ENCODE peak calls at places on chromosomes 6 and 20, in nine cellular contexts. U is right lobe of liver, T is uterus, H is Peyer's patch, D is NB4, E is IMR-90, P is esophagus squamous epithelium, C is stomach, O is ovary. Q is an unnamed sample.

GRCh38 chr6:127342296-127342945 is 988 bp downstream of the ECHDC1 start:
- DNase-seq in O (no peak), T (no peak), H (no peak), E (peak), U (no peak), C (no peak), P (no peak), D (peak), Q (no peak)

GRCh38 chr6:38239719-38240451 is 399.8 kb downstream of the BTBD9 start:
- DNase-seq in C (no peak), E (peak), H (no peak), U (no peak), T (no peak), D (no peak), P (no peak), O (no peak), Q (no peak)

GRCh38 chr6:163159689-163160088 is 254.8 kb upstream of the QKI start:
- DNase-seq in E (no peak), U (no peak), C (no peak), O (no peak), H (no peak), T (no peak), P (no peak), D (no peak), Q (no peak)

GRCh38 chr6:88376759-88377387 is 210.7 kb upstream of the CNR1 start:
- DNase-seq in C (no peak), E (peak), O (no peak), H (no peak), P (no peak), D (no peak), U (no peak), T (no peak), Q (no peak)

GRCh38 chr6:160297310-160297709 is 38.7 kb upstream of the SLC22A2 start:
- DNase-seq in T (no peak), E (no peak), U (peak), P (no peak), O (no peak), D (no peak), H (no peak), C (no peak), Q (no peak)

GRCh38 chr20:33444797-33445560 is 1.4 kb upstream of the SNTA1 start:
- DNase-seq in U (no peak), T (no peak), D (peak), O (no peak), C (peak), P (no peak), H (peak), E (no peak), Q (peak)

GRCh38 chr6:161227004-161227950 is 46.6 kb downstream of the AGPAT4 start:
- DNase-seq in E (peak), P (no peak), D (no peak), U (no peak), H (no peak), O (no peak), C (no peak), T (no peak), Q (no peak)

GRCh38 chr20:33609504-33609903 is 52.6 kb upstream of the C20orf144 start:
- DNase-seq in E (no peak), O (no peak), P (no peak), T (no peak), U (no peak), C (no peak), H (no peak), D (no peak), Q (no peak)

DNA sequence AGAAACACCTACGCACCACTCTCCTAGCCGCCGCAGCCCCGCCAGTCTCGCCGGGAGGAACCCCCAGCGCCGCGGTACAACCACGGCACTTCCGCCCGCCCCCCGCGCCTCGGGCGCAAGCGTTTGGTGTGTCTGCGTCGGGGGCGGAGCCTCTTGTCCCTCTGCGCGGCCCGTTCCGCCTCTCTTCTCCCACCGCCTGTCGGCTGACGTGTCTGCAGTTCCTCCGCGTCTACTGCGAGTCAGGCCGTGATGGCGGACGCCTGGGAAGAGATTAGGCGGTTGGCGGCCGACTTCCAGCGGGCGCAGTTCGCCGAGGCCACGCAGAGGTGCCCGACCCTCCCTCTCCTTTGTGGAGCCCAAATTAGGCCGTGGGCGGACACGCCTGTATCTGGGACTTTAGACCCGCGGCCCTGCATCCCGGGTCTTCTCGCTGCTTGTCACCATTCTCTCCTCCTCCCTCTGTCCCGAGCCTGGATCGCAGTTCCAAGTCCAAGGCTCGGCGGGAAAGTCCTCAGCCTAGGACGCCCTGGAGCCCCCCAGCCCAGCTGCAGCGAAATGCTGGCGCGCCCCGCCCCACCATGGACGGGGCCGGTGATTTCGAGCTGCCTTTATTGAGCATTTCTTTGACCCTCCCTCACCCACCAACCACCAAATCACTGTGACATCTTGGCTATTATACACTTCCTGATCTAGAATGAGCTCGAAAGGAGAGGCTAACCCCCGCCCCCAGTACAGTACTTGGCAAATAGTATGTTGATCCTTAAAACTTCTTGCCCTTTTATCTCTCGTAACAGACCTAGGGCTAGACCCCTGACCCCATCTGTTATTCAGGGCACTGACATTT is at the start of gene UFL1:
- DNase-seq in C (peak), T (peak), U (peak), P (peak), H (peak), O (peak), E (peak), D (peak), Q (peak)
- TF ChIP-seq CTCF in C (no peak), T (no peak), U (no peak), P (no peak), H (no peak), O (peak), E (no peak), D (no peak), Q (peak)

GRCh38 chr6:4447646-4448315 is 312.4 kb upstream of the ECI2 start:
- DNase-seq in U (no peak), O (no peak), P (no peak), C (no peak), H (no peak), T (no peak), D (no peak), E (peak), Q (no peak)

GRCh38 chr6:4446982-4447381 is 311.6 kb upstream of the ECI2 start:
- DNase-seq in H (no peak), C (no peak), E (peak), U (no peak), D (peak), P (no peak), O (no peak), T (no peak), Q (no peak)

GRCh38 chr6:4435981-4436445 is 300.6 kb upstream of the ECI2 start:
- DNase-seq in C (no peak), P (no peak), T (no peak), E (no peak), H (no peak), D (no peak), O (no peak), U (no peak), Q (no peak)

GRCh38 chr6:4441981-4442434 is 306.6 kb upstream of the ECI2 start:
- DNase-seq in C (no peak), T (no peak), E (peak), P (no peak), D (no peak), O (no peak), U (no peak), H (no peak), Q (no peak)
- TF ChIP-seq POLR2A in C (no peak), T (no peak), E (no peak), P (no peak), D (no peak), O (no peak), U (no peak), H (no peak), Q (no peak)

GRCh38 chr20:59242714-59243626 is 57.4 kb upstream of the EDN3 start:
- DNase-seq in C (no peak), D (peak), U (no peak), P (no peak), E (no peak), T (no peak), H (no peak), O (no peak), Q (no peak)

GRCh38 chr20:59235226-59235625 is 65.2 kb upstream of the EDN3 start:
- DNase-seq in D (no peak), E (no peak), O (no peak), C (no peak), H (no peak), U (no peak), T (no peak), P (no peak), Q (no peak)

DNA sequence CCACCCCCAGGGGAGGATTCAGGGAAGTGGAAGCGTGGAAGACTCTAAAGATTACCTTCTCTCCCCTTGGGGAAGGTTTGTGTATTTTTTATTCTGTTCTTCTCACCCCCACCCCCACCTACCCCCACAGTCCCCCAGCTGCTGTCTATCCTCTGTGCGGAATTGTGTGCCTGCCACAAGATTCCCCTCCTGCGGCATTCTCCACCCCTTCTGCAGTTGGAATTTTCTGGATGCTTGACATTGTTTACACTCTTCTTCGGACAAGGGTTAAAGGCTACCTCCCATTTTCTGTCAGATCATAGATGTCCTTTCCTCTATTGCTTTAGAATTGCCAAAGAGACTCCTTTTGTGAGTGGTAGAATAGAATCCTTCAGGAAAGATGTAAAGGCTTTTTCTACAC is 60.4 kb upstream of the EDN3 start:
- DNase-seq in H (no peak), C (no peak), P (no peak), U (no peak), T (no peak), E (no peak), O (no peak), D (no peak), Q (no peak)
- TF ChIP-seq CTCF in H (no peak), C (no peak), P (no peak), U (no peak), T (no peak), E (no peak), O (no peak), D (no peak), Q (no peak)

DNA sequence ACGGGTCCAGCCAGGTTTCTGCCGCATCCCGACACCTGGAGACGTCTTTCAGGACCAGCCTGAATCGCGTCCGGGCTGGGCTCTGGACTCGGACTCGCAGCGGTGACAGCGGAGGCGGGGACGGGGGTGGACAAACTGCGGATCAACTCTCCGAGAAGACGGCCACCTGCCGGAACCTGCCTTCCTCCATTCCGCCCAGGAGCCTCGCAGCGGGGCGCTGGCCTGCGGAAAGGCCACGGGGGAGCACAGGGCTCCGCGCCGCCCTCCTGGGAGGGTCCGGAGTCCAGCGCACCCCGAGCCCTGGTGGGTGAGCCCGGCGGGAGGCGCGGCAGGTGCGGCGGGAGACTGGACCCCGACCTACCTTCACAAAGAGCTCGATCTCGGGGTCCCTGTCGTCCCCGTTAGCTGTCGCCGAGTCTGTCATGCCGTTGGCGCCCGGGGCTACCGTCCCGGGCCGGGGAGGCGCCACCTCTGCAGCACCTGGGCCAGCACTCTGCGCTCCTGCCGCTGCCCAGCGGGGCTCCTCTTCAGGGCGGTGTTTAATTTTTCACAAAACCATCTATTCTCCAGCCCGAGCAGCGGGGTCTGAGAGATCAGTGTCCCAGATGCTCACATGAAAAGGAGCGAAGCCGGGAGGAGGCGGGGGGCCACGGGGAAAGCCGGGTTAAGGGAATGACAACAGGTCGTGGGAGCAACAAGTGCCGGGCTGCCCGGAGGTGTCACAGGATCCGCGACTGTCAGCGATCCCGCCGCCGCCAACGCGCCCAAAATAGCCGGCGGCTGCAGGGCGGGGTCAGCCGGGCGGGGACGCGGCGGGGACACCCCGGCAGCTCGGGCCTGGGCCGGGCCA is at the start of gene CLIC5:
- DNase-seq in E (no peak), H (peak), P (no peak), D (no peak), T (no peak), C (peak), O (no peak), U (peak), Q (peak)
- TF ChIP-seq POLR2A in E (no peak), H (no peak), P (peak), D (no peak), T (no peak), C (no peak), O (no peak), U (no peak), Q (peak)

DNA sequence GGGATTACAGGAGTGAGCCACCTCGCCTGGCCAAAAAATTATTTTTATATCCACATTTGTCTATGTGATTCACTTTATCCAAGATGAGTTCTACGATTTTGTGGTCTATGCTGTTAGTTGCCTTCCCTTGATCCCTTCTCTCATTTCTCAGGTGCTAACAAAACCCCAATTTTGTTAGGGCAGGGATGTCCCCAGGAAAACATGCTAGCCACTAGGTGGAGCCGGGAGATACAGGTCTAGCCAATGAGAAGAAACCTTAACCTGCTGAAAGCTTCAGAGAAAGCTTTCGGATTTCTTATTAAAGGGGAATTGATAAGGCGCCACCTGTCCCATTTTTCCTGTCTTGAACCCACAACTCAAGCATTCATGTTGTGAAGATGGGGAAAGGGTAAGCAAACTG is 167.4 kb upstream of the OLIG3 start:
- DNase-seq in H (peak), U (no peak), T (no peak), D (peak), O (no peak), C (no peak), E (peak), P (no peak), Q (no peak)
- TF ChIP-seq CTCF in H (no peak), U (peak), T (no peak), D (peak), O (peak), C (peak), E (peak), P (peak), Q (no peak)

DNA sequence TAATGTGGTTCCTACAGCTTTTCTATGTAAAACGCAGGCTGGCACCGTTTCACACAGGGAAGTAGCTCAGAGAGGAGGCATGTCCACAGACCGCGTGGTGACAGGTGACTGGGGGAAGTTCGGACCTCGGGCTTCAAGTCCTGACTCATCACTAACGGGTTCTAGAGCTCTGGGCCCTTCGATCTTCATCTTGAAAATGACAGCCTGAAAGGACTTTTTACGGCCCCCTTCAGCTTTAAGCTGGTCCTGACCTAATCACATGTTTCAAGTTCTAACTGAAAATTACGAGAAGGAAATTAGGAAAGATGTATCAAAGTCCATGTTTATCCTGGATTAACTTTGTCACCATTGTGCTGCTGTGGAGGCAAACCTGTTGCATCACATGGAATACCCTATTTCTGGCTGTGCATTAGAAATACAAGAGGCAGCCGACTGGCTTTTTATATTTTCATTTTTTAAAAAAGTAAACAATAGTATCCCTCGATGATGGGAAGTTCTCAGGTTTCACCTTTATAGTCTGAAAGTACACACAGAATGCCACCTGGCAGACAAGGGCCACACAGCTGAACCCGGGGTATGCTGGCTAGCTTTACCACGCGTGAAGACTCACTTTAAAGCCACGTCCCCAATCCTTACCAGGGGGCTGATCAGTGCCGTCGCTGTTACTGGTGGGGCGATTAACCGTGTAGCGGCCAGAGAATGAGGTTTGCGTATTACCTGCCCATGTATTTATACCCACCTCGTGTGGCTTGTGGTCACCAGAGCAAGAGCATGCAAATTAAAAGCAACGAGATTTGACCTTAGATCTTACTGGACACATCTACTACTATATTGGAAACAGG is 1.9 kb downstream of the MAN1A1 start:
- DNase-seq in H (peak), C (peak), D (peak), T (peak), E (peak), U (peak), P (no peak), O (peak), Q (peak)
- TF ChIP-seq POLR2A in H (no peak), C (no peak), D (no peak), T (no peak), E (no peak), U (peak), P (no peak), O (no peak), Q (no peak)

GRCh38 chr6:167799033-167799933 is 27.4 kb upstream of the AFDN start:
- DNase-seq in U (peak), C (no peak), E (no peak), P (no peak), O (no peak), T (no peak), H (no peak), D (no peak), Q (no peak)
- TF ChIP-seq CTCF in U (no peak), C (no peak), E (no peak), P (no peak), O (no peak), T (no peak), H (no peak), D (no peak), Q (no peak)

GRCh38 chr6:27829453-27830211 is 82.6 kb downstream of the OR2B2 start:
- DNase-seq in U (no peak), D (no peak), T (no peak), P (no peak), H (no peak), O (no peak), E (peak), C (no peak), Q (no peak)

GRCh38 chr6:27830212-27830664 is 82.0 kb downstream of the OR2B2 start:
- DNase-seq in C (no peak), T (no peak), H (no peak), P (no peak), O (no peak), D (no peak), U (no peak), E (no peak), Q (no peak)

DNA sequence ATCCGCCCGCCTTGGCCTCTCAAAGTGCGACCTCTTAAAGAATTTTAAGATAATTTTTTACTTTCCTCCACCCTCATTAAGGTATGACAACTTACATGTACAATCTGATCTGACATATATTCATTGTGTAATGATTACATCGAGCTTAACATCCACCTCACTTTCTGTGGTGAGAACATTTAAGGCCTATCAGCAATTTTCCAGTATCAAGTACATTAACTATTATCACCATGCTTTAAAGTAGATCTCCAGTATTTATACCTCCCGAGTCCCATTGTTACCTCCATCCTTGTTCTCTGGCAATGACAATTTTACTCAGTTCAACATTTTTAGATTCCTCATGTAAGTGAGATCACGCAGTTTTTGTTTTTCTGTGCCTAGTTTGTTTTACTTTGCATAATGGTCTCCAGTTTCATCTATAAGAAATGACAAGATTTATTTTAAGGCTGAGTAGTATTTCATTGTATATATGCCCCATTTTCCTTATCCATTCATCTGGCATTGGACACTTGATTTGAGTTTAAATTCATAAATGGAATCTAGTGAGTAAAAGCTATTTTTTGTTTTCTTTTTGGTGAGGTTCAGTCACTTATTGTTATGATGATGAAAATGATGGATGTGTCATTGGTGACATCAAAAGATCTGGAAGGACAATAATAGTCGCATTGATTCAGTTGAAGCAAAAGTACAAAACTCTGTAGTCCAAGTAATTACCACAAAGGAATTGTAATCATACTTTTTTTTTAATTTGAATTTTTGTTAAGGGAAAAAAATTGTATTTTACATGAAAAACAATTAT is 87.0 kb downstream of the OR2B2 start:
- DNase-seq in C (no peak), H (no peak), P (no peak), O (no peak), E (no peak), U (no peak), T (no peak), D (no peak), Q (no peak)
- TF ChIP-seq POLR2A in C (no peak), H (no peak), P (no peak), O (no peak), E (no peak), U (no peak), T (no peak), D (no peak), Q (no peak)

GRCh38 chr20:9215539-9215938 is 146.7 kb downstream of the PLCB4 start:
- DNase-seq in O (no peak), C (no peak), D (peak), T (no peak), E (no peak), H (no peak), U (no peak), P (no peak), Q (no peak)
- TF ChIP-seq CTCF in O (no peak), C (no peak), D (peak), T (no peak), E (peak), H (no peak), U (peak), P (peak), Q (no peak)

GRCh38 chr20:37095108-37095608 is 639 bp downstream of the RBL1 start:
- DNase-seq in D (peak), H (no peak), U (no peak), T (no peak), E (no peak), C (no peak), P (no peak), O (no peak), Q (no peak)

GRCh38 chr20:37090357-37090871 is 5.4 kb downstream of the RBL1 start:
- DNase-seq in O (no peak), C (no peak), E (no peak), P (no peak), U (no peak), T (no peak), D (peak), H (no peak), Q (no peak)

GRCh38 chr20:37096415-37097039 is 730 bp upstream of the RBL1 start:
- DNase-seq in P (no peak), O (no peak), D (peak), T (no peak), C (no peak), U (no peak), E (no peak), H (no peak), Q (no peak)

GRCh38 chr20:37095609-37096414 is at the start of gene RBL1:
- DNase-seq in H (peak), O (peak), P (peak), C (peak), D (peak), T (peak), E (peak), U (peak), Q (peak)
- TF ChIP-seq POLR2A in H (no peak), O (no peak), P (peak), C (no peak), D (peak), T (no peak), E (no peak), U (peak), Q (peak)

Q was measured in gastrocnemius medialis.